ENCODE peak calls at places on chromosomes 13 and 19, in eight cellular contexts. One of them, this sample, is unnamed.

GRCh38 chr13:106104281-106104901 is 431.1 kb downstream of the EFNB2 start:
- DNase-seq in HS-27A: peak; percentile 78
- DNase-seq in CD8-positive, alpha-beta T cell: no peak
- DNase-seq in MM.1S: no peak
- DNase-seq in neuronal stem cell: peak; percentile 42
- DNase-seq in lower leg skin: no peak
- DNase-seq in adipocyte: peak; percentile 71
- DNase-seq in GM12891: no peak
- DNase-seq in this sample: no peak

GRCh38 chr19:38893341-38893771 is 6.1 kb downstream of the SIRT2 start:
- DNase-seq in adipocyte: no peak
- DNase-seq in CD8-positive, alpha-beta T cell: no peak
- DNase-seq in neuronal stem cell: no peak
- DNase-seq in MM.1S: no peak
- DNase-seq in lower leg skin: no peak
- DNase-seq in GM12891: no peak
- DNase-seq in HS-27A: no peak
- DNase-seq in this sample: no peak

GRCh38 chr13:110006304-110006703 is 219.9 kb upstream of the IRS2 start:
- DNase-seq in CD8-positive, alpha-beta T cell: no peak
- DNase-seq in HS-27A: no peak
- DNase-seq in GM12891: no peak
- DNase-seq in lower leg skin: peak; percentile 78
- DNase-seq in neuronal stem cell: no peak
- DNase-seq in MM.1S: no peak
- DNase-seq in adipocyte: no peak
- DNase-seq in this sample: no peak

GRCh38 chr19:38666662-38667448 is 19.4 kb downstream of the ACTN4 start:
- DNase-seq in MM.1S: no peak
- DNase-seq in adipocyte: peak; percentile 81
- DNase-seq in lower leg skin: no peak
- DNase-seq in GM12891: peak; percentile 62
- DNase-seq in neuronal stem cell: peak; percentile 70
- DNase-seq in CD8-positive, alpha-beta T cell: no peak
- DNase-seq in HS-27A: no peak
- DNase-seq in this sample: no peak

GRCh38 chr19:18283338-18283737 is 1.9 kb upstream of the JUND start:
- DNase-seq in HS-27A: no peak
- DNase-seq in CD8-positive, alpha-beta T cell: no peak
- DNase-seq in GM12891: no peak
- DNase-seq in lower leg skin: no peak
- DNase-seq in adipocyte: no peak
- DNase-seq in MM.1S: no peak
- DNase-seq in neuronal stem cell: no peak
- DNase-seq in this sample: no peak

GRCh38 chr13:85993567-85993966 is 194.3 kb upstream of the SLITRK6 start:
- DNase-seq in neuronal stem cell: no peak
- DNase-seq in adipocyte: no peak
- DNase-seq in GM12891: no peak
- DNase-seq in CD8-positive, alpha-beta T cell: no peak
- DNase-seq in MM.1S: peak; percentile 16
- DNase-seq in HS-27A: no peak
- DNase-seq in lower leg skin: no peak
- DNase-seq in this sample: no peak

GRCh38 chr13:114015608-114016295 is 41.9 kb upstream of the C13orf46 start:
- DNase-seq in CD8-positive, alpha-beta T cell: no peak
- DNase-seq in adipocyte: no peak
- DNase-seq in lower leg skin: peak; percentile 95
- DNase-seq in GM12891: no peak
- DNase-seq in MM.1S: no peak
- DNase-seq in HS-27A: no peak
- DNase-seq in neuronal stem cell: no peak
- DNase-seq in this sample: no peak

GRCh38 chr19:51382004-51382403 is 5.8 kb downstream of the LIM2 start:
- DNase-seq in HS-27A: no peak
- DNase-seq in adipocyte: no peak
- DNase-seq in neuronal stem cell: no peak
- DNase-seq in CD8-positive, alpha-beta T cell: no peak
- DNase-seq in MM.1S: no peak
- DNase-seq in lower leg skin: no peak
- DNase-seq in GM12891: no peak
- DNase-seq in this sample: no peak

GRCh38 chr19:54040003-54040402 is 23.7 kb downstream of the VSTM1 start:
- DNase-seq in CD8-positive, alpha-beta T cell: no peak
- DNase-seq in GM12891: no peak
- DNase-seq in neuronal stem cell: no peak
- DNase-seq in adipocyte: no peak
- DNase-seq in MM.1S: no peak
- DNase-seq in lower leg skin: no peak
- DNase-seq in HS-27A: no peak
- DNase-seq in this sample: no peak

GRCh38 chr13:79966502-79966901 is 374.4 kb downstream of the SPRY2 start:
- DNase-seq in GM12891: no peak
- DNase-seq in CD8-positive, alpha-beta T cell: no peak
- DNase-seq in neuronal stem cell: no peak
- DNase-seq in lower leg skin: no peak
- DNase-seq in HS-27A: no peak
- DNase-seq in MM.1S: no peak
- DNase-seq in adipocyte: peak; percentile 28
- DNase-seq in this sample: no peak

GRCh38 chr13:110723598-110723997 is 10.1 kb downstream of the ING1 start:
- DNase-seq in neuronal stem cell: no peak
- DNase-seq in adipocyte: no peak
- DNase-seq in GM12891: no peak
- DNase-seq in lower leg skin: no peak
- DNase-seq in MM.1S: no peak
- DNase-seq in HS-27A: no peak
- DNase-seq in CD8-positive, alpha-beta T cell: no peak
- DNase-seq in this sample: no peak

GRCh38 chr13:21427741-21428140 is 31.4 kb downstream of the ZDHHC20 start:
- DNase-seq in GM12891: no peak
- DNase-seq in neuronal stem cell: no peak
- DNase-seq in MM.1S: no peak
- DNase-seq in lower leg skin: no peak
- DNase-seq in adipocyte: no peak
- DNase-seq in HS-27A: no peak
- DNase-seq in CD8-positive, alpha-beta T cell: no peak
- DNase-seq in this sample: no peak

GRCh38 chr13:35139591-35139990 is 197.5 kb downstream of the NBEA start:
- DNase-seq in neuronal stem cell: no peak
- DNase-seq in HS-27A: no peak
- DNase-seq in adipocyte: no peak
- DNase-seq in CD8-positive, alpha-beta T cell: no peak
- DNase-seq in lower leg skin: no peak
- DNase-seq in MM.1S: no peak
- DNase-seq in GM12891: no peak
- DNase-seq in this sample: no peak

GRCh38 chr19:33674575-33675367 is 53.0 kb downstream of the CHST8 start:
- DNase-seq in GM12891: no peak
- DNase-seq in neuronal stem cell: no peak
- DNase-seq in CD8-positive, alpha-beta T cell: peak; percentile 32
- DNase-seq in MM.1S: no peak
- DNase-seq in adipocyte: no peak
- DNase-seq in lower leg skin: peak; percentile 79
- DNase-seq in HS-27A: no peak
- DNase-seq in this sample: peak; percentile 53

GRCh38 chr13:94858856-94859811 is 146.8 kb upstream of the SOX21 start:
- DNase-seq in MM.1S: no peak
- DNase-seq in GM12891: no peak
- DNase-seq in CD8-positive, alpha-beta T cell: no peak
- DNase-seq in adipocyte: no peak
- DNase-seq in lower leg skin: no peak
- DNase-seq in neuronal stem cell: no peak
- DNase-seq in HS-27A: no peak
- DNase-seq in this sample: no peak

GRCh38 chr13:21326155-21327030 is 132.7 kb downstream of the ZDHHC20 start:
- DNase-seq in MM.1S: no peak
- DNase-seq in GM12891: no peak
- DNase-seq in adipocyte: peak; percentile 88
- DNase-seq in HS-27A: no peak
- DNase-seq in lower leg skin: no peak
- DNase-seq in CD8-positive, alpha-beta T cell: peak; percentile 65
- DNase-seq in neuronal stem cell: peak; percentile 72
- DNase-seq in this sample: no peak

GRCh38 chr13:113084943-113085540 is 20.5 kb upstream of the F7 start:
- DNase-seq in neuronal stem cell: no peak
- DNase-seq in lower leg skin: no peak
- DNase-seq in adipocyte: no peak
- DNase-seq in GM12891: no peak
- DNase-seq in CD8-positive, alpha-beta T cell: no peak
- DNase-seq in HS-27A: no peak
- DNase-seq in MM.1S: no peak
- DNase-seq in this sample: no peak

GRCh38 chr19:45638930-45639729 is at the start of gene EML2:
- DNase-seq in neuronal stem cell: peak; percentile 81
- DNase-seq in MM.1S: peak; percentile 35
- DNase-seq in CD8-positive, alpha-beta T cell: peak; percentile 69
- DNase-seq in lower leg skin: peak; percentile 91
- DNase-seq in GM12891: no peak
- DNase-seq in HS-27A: no peak
- DNase-seq in adipocyte: peak; percentile 58
- DNase-seq in this sample: no peak

GRCh38 chr13:71879129-71879535 is 12.1 kb upstream of the DACH1 start:
- DNase-seq in lower leg skin: no peak
- DNase-seq in adipocyte: peak; percentile 30
- DNase-seq in HS-27A: no peak
- DNase-seq in GM12891: no peak
- DNase-seq in neuronal stem cell: peak; percentile 50
- DNase-seq in CD8-positive, alpha-beta T cell: no peak
- DNase-seq in MM.1S: peak; percentile 59
- DNase-seq in this sample: no peak

GRCh38 chr19:8392017-8392591 is 1.9 kb downstream of the RAB11B start:
- DNase-seq in neuronal stem cell: no peak
- DNase-seq in lower leg skin: no peak
- DNase-seq in MM.1S: no peak
- DNase-seq in GM12891: no peak
- DNase-seq in HS-27A: no peak
- DNase-seq in CD8-positive, alpha-beta T cell: no peak
- DNase-seq in adipocyte: no peak
- DNase-seq in this sample: no peak

GRCh38 chr19:30131722-30132291 is 189.8 kb downstream of the URI1 start:
- DNase-seq in lower leg skin: no peak
- DNase-seq in neuronal stem cell: no peak
- DNase-seq in adipocyte: no peak
- DNase-seq in MM.1S: no peak
- DNase-seq in GM12891: no peak
- DNase-seq in HS-27A: no peak
- DNase-seq in CD8-positive, alpha-beta T cell: no peak
- DNase-seq in this sample: no peak

GRCh38 chr13:29991343-29991742 is 140.9 kb upstream of the UBL3 start:
- DNase-seq in neuronal stem cell: no peak
- DNase-seq in adipocyte: peak; percentile 50
- DNase-seq in HS-27A: peak; percentile 60
- DNase-seq in CD8-positive, alpha-beta T cell: no peak
- DNase-seq in lower leg skin: no peak
- DNase-seq in GM12891: no peak
- DNase-seq in MM.1S: no peak
- DNase-seq in this sample: no peak

GRCh38 chr13:90696656-90697055 is 650.8 kb upstream of the MIR17HG start:
- DNase-seq in GM12891: no peak
- DNase-seq in lower leg skin: no peak
- DNase-seq in MM.1S: no peak
- DNase-seq in CD8-positive, alpha-beta T cell: no peak
- DNase-seq in neuronal stem cell: no peak
- DNase-seq in HS-27A: no peak
- DNase-seq in adipocyte: no peak
- DNase-seq in this sample: no peak

GRCh38 chr13:104143760-104144406 is 1077.7 kb upstream of the SLC10A2 start:
- DNase-seq in HS-27A: no peak
- DNase-seq in lower leg skin: no peak
- DNase-seq in CD8-positive, alpha-beta T cell: no peak
- DNase-seq in MM.1S: no peak
- DNase-seq in neuronal stem cell: no peak
- DNase-seq in adipocyte: no peak
- DNase-seq in GM12891: no peak
- DNase-seq in this sample: no peak

GRCh38 chr13:108470921-108471320 is 158.5 kb upstream of the MYO16 start:
- DNase-seq in neuronal stem cell: no peak
- DNase-seq in adipocyte: no peak
- DNase-seq in lower leg skin: no peak
- DNase-seq in GM12891: no peak
- DNase-seq in MM.1S: no peak
- DNase-seq in HS-27A: no peak
- DNase-seq in CD8-positive, alpha-beta T cell: no peak
- DNase-seq in this sample: no peak

GRCh38 chr19:51473009-51473707 is 5.2 kb upstream of the CEACAM18 start:
- DNase-seq in HS-27A: peak; percentile 22
- DNase-seq in lower leg skin: peak; percentile 94
- DNase-seq in MM.1S: peak; percentile 34
- DNase-seq in adipocyte: peak; percentile 85
- DNase-seq in neuronal stem cell: peak; percentile 48
- DNase-seq in GM12891: peak; percentile 52
- DNase-seq in CD8-positive, alpha-beta T cell: peak; percentile 90
- DNase-seq in this sample: no peak

GRCh38 chr19:38736036-38736412 is 8.2 kb downstream of the CAPN12 start:
- DNase-seq in CD8-positive, alpha-beta T cell: peak; percentile 71
- DNase-seq in neuronal stem cell: no peak
- DNase-seq in HS-27A: no peak
- DNase-seq in GM12891: no peak
- DNase-seq in adipocyte: peak; percentile 65
- DNase-seq in MM.1S: peak; percentile 21
- DNase-seq in lower leg skin: no peak
- DNase-seq in this sample: peak; percentile 76

GRCh38 chr13:113862191-113862765 is 1.6 kb downstream of the GAS6 start:
- DNase-seq in MM.1S: peak; percentile 51
- DNase-seq in lower leg skin: peak; percentile 80
- DNase-seq in HS-27A: no peak
- DNase-seq in neuronal stem cell: no peak
- DNase-seq in CD8-positive, alpha-beta T cell: no peak
- DNase-seq in GM12891: no peak
- DNase-seq in adipocyte: no peak
- DNase-seq in this sample: peak; percentile 71

GRCh38 chr13:87120476-87120875 is 550.7 kb upstream of the SLITRK5 start:
- DNase-seq in CD8-positive, alpha-beta T cell: no peak
- DNase-seq in HS-27A: no peak
- DNase-seq in MM.1S: no peak
- DNase-seq in GM12891: no peak
- DNase-seq in lower leg skin: no peak
- DNase-seq in adipocyte: no peak
- DNase-seq in neuronal stem cell: no peak
- DNase-seq in this sample: no peak

GRCh38 chr19:4543856-4544647 is 4.2 kb upstream of the LRG1 start:
- DNase-seq in adipocyte: no peak
- DNase-seq in neuronal stem cell: no peak
- DNase-seq in CD8-positive, alpha-beta T cell: no peak
- DNase-seq in MM.1S: no peak
- DNase-seq in lower leg skin: no peak
- DNase-seq in GM12891: no peak
- DNase-seq in HS-27A: no peak
- DNase-seq in this sample: no peak

This sample was measured in coronary artery.